ENCODE peak calls at places on chromosomes 13 and 19, in eight cellular contexts. B, L, D, W, Z, M, C and U are unnamed samples. For H3K27me3, the result is how much of the 10 kb centered on the place peaks cover.

GRCh38 chr19:41847351-41848105 is 2.7 kb downstream of the DMRTC2 start:
- DNase-seq in B (no peak), L (no peak), D (no peak), W (no peak), Z (no peak), M (no peak), C (no peak), U (no peak)

GRCh38 chr13:27796544-27797227 is 4.4 kb downstream of the GSX1 start:
- DNase-seq in B (no peak), L (no peak), D (no peak), W (no peak), Z (peak), M (no peak), C (no peak), U (no peak)

GRCh38 chr19:7391218-7391670 is 42.5 kb downstream of the ARHGEF18 start:
- DNase-seq in B (peak), L (no peak), D (no peak), W (no peak), Z (no peak), M (no peak), C (no peak), U (no peak)

GRCh38 chr13:40787062-40787461 is 2.3 kb upstream of the SLC25A15 start:
- DNase-seq in B (peak), L (no peak), D (no peak), W (no peak), Z (no peak), M (no peak), C (no peak), U (no peak)

GRCh38 chr13:37869506-37869755 is 141 bp downstream of the TRPC4 start:
- DNase-seq in B (no peak), L (no peak), D (no peak), W (no peak), Z (peak), M (no peak), C (no peak), U (no peak)

GRCh38 chr19:29836409-29836825 is 24.6 kb downstream of the CCNE1 start:
- DNase-seq in B (no peak), L (no peak), D (no peak), W (no peak), Z (no peak), M (no peak), C (no peak), U (no peak)

GRCh38 chr19:6668696-6669095 is 1.3 kb downstream of the TNFSF14 start:
- DNase-seq in B (no peak), L (no peak), D (no peak), W (no peak), Z (no peak), M (no peak), C (no peak), U (no peak)

GRCh38 chr19:36409841-36410240 is 8.6 kb downstream of the ZFP82 start:
- DNase-seq in B (no peak), L (no peak), D (no peak), W (no peak), Z (no peak), M (no peak), C (no peak), U (no peak)

DNA sequence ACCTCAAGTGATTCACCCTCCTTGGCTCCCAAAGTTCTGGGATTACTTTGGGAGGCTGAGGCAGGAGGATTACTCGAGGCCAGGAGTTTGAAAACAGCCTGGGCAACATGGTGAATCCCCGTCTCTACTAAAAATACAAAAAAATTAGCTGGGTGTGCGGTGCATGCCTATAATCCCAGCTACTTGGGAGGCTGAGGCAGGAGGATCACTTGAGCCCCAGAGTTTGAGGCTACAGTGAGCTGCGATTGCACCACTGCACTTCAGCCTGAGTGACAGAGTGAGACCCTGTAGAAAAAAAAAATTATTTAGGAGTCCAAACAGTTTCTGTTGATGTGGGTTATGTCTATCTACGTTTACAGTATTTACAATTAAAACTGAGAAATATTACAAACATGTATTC is 6.7 kb downstream of the FOXA3 start:
- DNase-seq in B (no peak), L (no peak), D (no peak), W (no peak), Z (no peak), M (no peak), C (no peak), U (no peak)
- H3K27me3 ChIP-seq in B (under half), L (under half), D (under half), W (under half), Z (under half), M (under half), C (under half), U (under half)

GRCh38 chr13:83350569-83350968 is 531.7 kb downstream of the SLITRK1 start:
- DNase-seq in B (peak), L (peak), D (no peak), W (no peak), Z (no peak), M (no peak), C (no peak), U (no peak)
- H3K27me3 ChIP-seq in B (under half), L (under half), D (under half), W (under half), Z (under half), M (under half), C (under half), U (under half)

DNA sequence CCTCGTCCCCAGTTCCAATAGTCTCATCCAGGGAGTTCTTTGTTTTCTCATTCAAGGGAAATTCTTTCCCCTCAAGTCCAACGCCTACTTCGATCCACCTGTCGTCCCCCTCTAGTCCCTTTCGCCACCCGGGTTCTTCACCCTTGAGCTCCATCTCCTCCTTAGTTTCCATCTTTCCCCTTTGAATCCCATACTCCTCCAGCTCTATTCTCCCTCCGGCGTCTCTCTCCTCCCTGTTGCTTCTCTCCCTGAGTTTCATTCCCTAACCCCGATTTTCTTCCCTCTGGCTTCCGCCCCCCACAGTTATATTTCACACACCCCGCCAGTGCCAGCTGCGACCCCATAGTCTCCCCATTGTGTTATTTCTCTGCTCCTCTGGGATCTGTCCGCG is 628 bp upstream of the SLC17A7 start:
- DNase-seq in B (no peak), L (no peak), D (no peak), W (no peak), Z (no peak), M (no peak), C (no peak), U (no peak)
- H3K27me3 ChIP-seq in B (half or more), L (under half), D (under half), W (under half), Z (under half), M (under half), C (half or more), U (under half)

GRCh38 chr13:20159646-20160345 is 1.1 kb downstream of the GJA3 start:
- DNase-seq in B (peak), L (no peak), D (no peak), W (no peak), Z (no peak), M (no peak), C (no peak), U (no peak)
- H3K27me3 ChIP-seq in B (under half), L (under half), D (half or more), W (half or more), Z (half or more), M (under half), C (half or more), U (under half)